ENCODE peak calls at places on chromosome 22, in five cellular contexts. A is CD8-positive, alpha-beta memory T cell; Z is GM19239; J is pulmonary artery endothelial cell; R is Peyer's patch. Q is an unnamed sample.

GRCh38 chr22:36447634-36448033 is 33.8 kb downstream of the TXN2 start:
- DNase-seq in Z (no peak), R (no peak), A (no peak), J (no peak), Q (no peak)

GRCh38 chr22:20436309-20437252 is 1.0 kb downstream of the SCARF2 start:
- DNase-seq in R (no peak), A (no peak), J (no peak), Z (no peak), Q (no peak)

GRCh38 chr22:49887716-49888115 is 30.5 kb downstream of the ALG12 start:
- DNase-seq in J (no peak), A (no peak), R (no peak), Z (no peak), Q (no peak)

GRCh38 chr22:49218142-49218541 is 609.5 kb downstream of the BRD1 start:
- DNase-seq in R (peak), Z (no peak), A (no peak), J (no peak), Q (no peak)

GRCh38 chr22:49724893-49725489 is 102.7 kb downstream of the BRD1 start:
- DNase-seq in Z (peak), A (peak), J (peak), R (peak), Q (peak)

GRCh38 chr22:40177738-40178416 is at the start of gene TNRC6B:
- DNase-seq in R (peak), Z (peak), A (peak), J (peak), Q (peak)

GRCh38 chr22:28716686-28717085 is 24.9 kb downstream of the CHEK2 start:
- DNase-seq in A (no peak), Z (no peak), R (no peak), J (no peak), Q (no peak)

GRCh38 chr22:38033522-38034277 is 23.5 kb upstream of the PICK1 start:
- DNase-seq in A (no peak), R (no peak), J (no peak), Z (no peak), Q (no peak)

GRCh38 chr22:37334859-37335818 is 52.8 kb downstream of the CYTH4 start:
- DNase-seq in A (no peak), R (no peak), Z (no peak), J (no peak), Q (no peak)

Q was measured in germinal center.